ENCODE peak calls at places on chromosomes 6 and 20, in seven cellular contexts. Q, R, V, H, Z, P and A are unnamed samples.

GRCh38 chr6:149964243-149965190 is 774 bp downstream of the ULBP1 start:
- DNase-seq in Q (peak), P (no peak), V (no peak), R (no peak), H (no peak), Z (no peak), A (no peak)

GRCh38 chr6:147852772-147853171 is 344.3 kb downstream of the SAMD5 start:
- DNase-seq in V (no peak), Q (no peak), Z (no peak), R (no peak), H (no peak), P (no peak), A (no peak)

GRCh38 chr6:149990672-149991402 is 27.1 kb downstream of the ULBP1 start:
- DNase-seq in H (no peak), P (no peak), Q (no peak), V (no peak), Z (no peak), R (no peak), A (no peak)

GRCh38 chr20:47610247-47610944 is 108.7 kb downstream of the NCOA3 start:
- DNase-seq in R (peak), Z (no peak), V (peak), Q (peak), H (no peak), P (no peak), A (peak)

GRCh38 chr6:25086500-25087091 is 150.8 kb upstream of the RIPOR2 start:
- DNase-seq in V (no peak), H (no peak), P (no peak), Q (no peak), Z (no peak), R (no peak), A (no peak)

GRCh38 chr6:99589290-99589672 is 17.4 kb upstream of the PRDM13 start:
- DNase-seq in V (no peak), Z (no peak), P (no peak), Q (no peak), H (peak), R (no peak), A (peak)

GRCh38 chr20:31515775-31516107 is 1.5 kb downstream of the HM13 start:
- DNase-seq in Q (no peak), V (no peak), P (no peak), H (no peak), Z (no peak), R (no peak), A (no peak)

GRCh38 chr20:51238675-51239305 is 215.9 kb upstream of the KCNG1 start:
- DNase-seq in H (no peak), V (no peak), R (no peak), Q (no peak), Z (no peak), P (no peak), A (no peak)

GRCh38 chr20:58700121-58700780 is 7.7 kb downstream of the NPEPL1 start:
- DNase-seq in R (no peak), P (no peak), V (no peak), Q (no peak), H (peak), Z (no peak), A (no peak)

GRCh38 chr6:99393698-99394531 is at the start of gene COQ3:
- DNase-seq in Z (peak), P (peak), V (peak), Q (peak), R (peak), H (peak), A (peak)

GRCh38 chr20:53786071-53786444 is 192.4 kb upstream of the ZNF217 start:
- DNase-seq in V (no peak), R (no peak), Q (peak), P (no peak), Z (peak), H (no peak), A (no peak)

GRCh38 chr20:59752101-59752586 is 147.8 kb downstream of the PHACTR3 start:
- DNase-seq in V (no peak), Z (no peak), H (no peak), P (no peak), Q (no peak), R (no peak), A (no peak)

GRCh38 chr6:79544939-79545450 is 7.8 kb upstream of the LCA5 start:
- DNase-seq in R (peak), H (peak), Z (peak), V (peak), P (peak), Q (peak), A (peak)